ENCODE peak calls at places on chromosomes 5 and 9, in four cellular contexts. P is right atrium auricular region, U is NB4, D is coronary artery. J is an unnamed sample.
A peak's percentile ranks its signal among the peaks of the same experiment; 100 is the strongest.

GRCh38 chr5:56085205-56085604 is 90.4 kb upstream of the IL6ST start:
- DNase-seq in U (no peak), D (no peak), P (no peak), J (no peak)

GRCh38 chr9:79287881-79288280 is 283.9 kb upstream of the TLE4 start:
- DNase-seq in D (no peak), U (no peak), P (no peak), J (no peak)

GRCh38 chr9:116208417-116209232 is 55.0 kb downstream of the PAPPA start:
- DNase-seq in U (no peak), D (no peak), P (no peak), J (no peak)

GRCh38 chr9:69476797-69477196 is 151.8 kb downstream of the ENTREP1 start:
- DNase-seq in P (no peak), D (no peak), U (no peak), J (no peak)

GRCh38 chr5:154386952-154387629 is 58.7 kb upstream of the SAP30L start:
- DNase-seq in P (no peak), U (no peak), D (no peak), J (no peak)

GRCh38 chr9:134458111-134458845 is 132.0 kb downstream of the RXRA start:
- DNase-seq in U (no peak), P (peak; percentile 83), D (no peak), J (no peak)

GRCh38 chr9:112421771-112422222 is 41.9 kb downstream of the HSDL2 start:
- DNase-seq in D (no peak), P (no peak), U (peak; percentile 17), J (no peak)

GRCh38 chr5:3590967-3591900 is 4.4 kb upstream of the IRX1 start:
- DNase-seq in D (no peak), P (no peak), U (no peak), J (no peak)

GRCh38 chr5:20833081-20833627 is 845.2 kb upstream of the CDH18 start:
- DNase-seq in U (no peak), D (no peak), P (no peak), J (no peak)

GRCh38 chr5:96829336-96829735 is 21.6 kb upstream of the ERAP1 start:
- DNase-seq in P (no peak), D (no peak), U (no peak), J (no peak)

GRCh38 chr9:135369401-135369800 is 110.2 kb upstream of the PPP1R26 start:
- DNase-seq in D (no peak), P (no peak), U (no peak), J (no peak)

GRCh38 chr9:69444791-69445190 is 119.8 kb downstream of the ENTREP1 start:
- DNase-seq in D (no peak), P (no peak), U (no peak), J (no peak)

GRCh38 chr5:148915224-148915803 is 88.9 kb downstream of the ADRB2 start:
- DNase-seq in D (no peak), P (no peak), U (no peak), J (no peak)

GRCh38 chr5:35545190-35545589 is 72.5 kb upstream of the SPEF2 start:
- DNase-seq in D (no peak), U (no peak), P (no peak), J (no peak)

GRCh38 chr5:148858547-148858946 is 32.1 kb downstream of the ADRB2 start:
- DNase-seq in D (no peak), U (no peak), P (no peak), J (no peak)

GRCh38 chr9:116435706-116436105 is 251.4 kb upstream of the TRIM32 start:
- DNase-seq in D (no peak), P (no peak), U (no peak), J (no peak)

GRCh38 chr9:122991370-122991830 is 42.1 kb upstream of the GPR21 start:
- DNase-seq in P (no peak), U (peak; percentile 50), D (no peak), J (peak; percentile 36)

GRCh38 chr9:129202613-129203555 is 24.8 kb upstream of the IER5L start:
- DNase-seq in D (peak; percentile 93), U (peak; percentile 65), P (peak; percentile 87), J (peak; percentile 93)

GRCh38 chr5:669111-669841 is 23.9 kb downstream of the TPPP start:
- DNase-seq in P (no peak), D (no peak), U (peak; percentile 27), J (peak; percentile 69)

GRCh38 chr9:135213566-135213965 is 126.1 kb downstream of the OLFM1 start:
- DNase-seq in U (no peak), P (no peak), D (no peak), J (no peak)

GRCh38 chr5:134524219-134524825 is 1.1 kb upstream of the JADE2 start:
- DNase-seq in D (peak; percentile 93), U (peak; percentile 92), P (peak; percentile 92), J (peak; percentile 81)

GRCh38 chr9:91421987-91422765 is 1.5 kb downstream of the NFIL3 start:
- DNase-seq in U (no peak), P (no peak), D (peak; percentile 74), J (peak; percentile 46)

GRCh38 chr9:76887003-76887821 is 18.7 kb downstream of the PRUNE2 start:
- DNase-seq in P (no peak), D (no peak), U (no peak), J (no peak)
- TF ChIP-seq CTCF in P (no peak), D (no peak), U (no peak), J (no peak)

DNA sequence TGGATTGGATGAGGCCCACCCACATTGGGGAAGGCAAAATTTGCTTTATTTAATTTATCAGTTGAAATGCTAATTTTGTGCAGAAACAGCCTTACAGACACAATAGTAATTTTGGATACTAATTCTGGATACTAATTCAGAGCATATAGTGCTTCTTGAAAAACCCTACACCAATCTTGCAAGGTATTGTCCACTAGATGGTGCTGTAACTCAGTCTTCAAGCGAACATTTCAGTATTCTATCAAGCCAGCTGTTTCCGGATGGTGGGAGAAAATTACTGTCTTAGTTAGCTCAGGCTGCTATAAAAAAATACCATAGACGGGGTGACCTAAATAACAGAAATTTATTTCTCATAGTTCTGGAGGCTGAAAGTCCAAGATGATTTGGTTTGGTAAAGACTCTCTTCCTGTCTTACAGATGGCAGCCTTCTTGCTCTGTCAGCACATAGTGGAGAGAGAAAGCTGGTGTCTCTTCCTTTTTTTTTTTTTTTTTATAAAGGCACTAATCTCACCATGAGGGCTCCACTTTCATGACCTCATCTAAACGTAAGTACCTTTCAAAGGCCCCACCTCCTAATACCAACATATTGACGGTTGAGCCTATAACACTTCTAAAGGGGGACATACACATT is 1306.5 kb upstream of the CDH9 start:
- DNase-seq in P (no peak), D (no peak), U (peak; percentile 75), J (peak; percentile 6)
- TF ChIP-seq CTCF in P (peak; percentile 53), D (no peak), U (peak; percentile 62), J (peak; percentile 64)

GRCh38 chr5:116361171-116361967 is 213.3 kb downstream of the SEMA6A start:
- DNase-seq in D (no peak), P (peak; percentile 68), U (no peak), J (no peak)
- TF ChIP-seq CTCF in D (no peak), P (peak; percentile 64), U (no peak), J (no peak)

DNA sequence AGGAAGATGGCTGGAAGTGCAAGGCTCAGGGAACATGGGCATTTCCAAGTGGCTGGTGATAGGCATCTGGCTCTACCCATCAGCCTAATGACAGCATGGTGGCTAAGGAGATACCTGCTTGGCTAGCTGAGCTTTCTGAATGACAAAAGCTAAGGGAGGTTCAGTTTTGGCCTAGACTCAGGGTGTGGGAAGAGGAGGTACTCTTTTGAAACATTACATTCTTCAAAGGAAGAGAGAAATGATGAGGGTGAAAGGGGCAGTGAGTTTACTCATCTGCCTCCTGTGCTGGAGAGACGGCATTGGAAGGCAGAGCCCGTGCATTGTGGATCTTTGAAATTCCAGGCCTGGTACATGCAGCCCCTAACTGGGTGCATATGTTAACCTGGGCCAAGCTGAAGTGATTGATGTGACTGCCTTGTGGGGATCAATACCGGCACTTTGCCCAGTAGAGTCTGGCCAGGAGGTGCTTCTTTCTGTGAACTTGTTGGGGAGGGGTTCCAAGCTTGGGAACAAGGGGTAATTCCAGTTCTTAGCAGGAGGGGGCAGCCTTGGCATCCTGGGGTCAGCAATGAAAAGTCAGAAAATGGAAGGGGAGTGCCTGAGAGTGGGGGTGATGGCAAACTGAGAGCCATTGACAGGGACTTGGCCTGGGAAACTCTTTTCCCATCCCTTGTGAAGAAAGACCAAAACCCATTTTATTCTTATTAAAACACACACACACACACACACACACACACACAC is 108.6 kb downstream of the ACER2 start:
- DNase-seq in U (peak; percentile 54), D (no peak), P (no peak), J (no peak)
- TF ChIP-seq CTCF in U (peak; percentile 78), D (no peak), P (no peak), J (peak; percentile 55)

GRCh38 chr9:137685035-137685885 is 66.5 kb downstream of the EHMT1 start:
- DNase-seq in D (no peak), U (no peak), P (no peak), J (no peak)
- TF ChIP-seq CTCF in D (no peak), U (no peak), P (no peak), J (no peak)

GRCh38 chr5:62785588-62785987 is 207.0 kb downstream of the LRRC70 start:
- DNase-seq in U (no peak), D (no peak), P (no peak), J (no peak)
- TF ChIP-seq CTCF in U (no peak), D (no peak), P (no peak), J (no peak)

GRCh38 chr5:169100735-169101075 is 200.2 kb downstream of the SLIT3 start:
- DNase-seq in D (no peak), P (no peak), U (no peak), J (no peak)
- TF ChIP-seq CTCF in D (no peak), P (no peak), U (no peak), J (no peak)

GRCh38 chr5:32585446-32586250 is at the start of gene SUB1:
- DNase-seq in P (peak; percentile 94), D (peak; percentile 95), U (peak; percentile 97), J (peak; percentile 89)
- TF ChIP-seq CTCF in P (peak; percentile 24), D (no peak), U (no peak), J (peak; percentile 1)

GRCh38 chr9:2117527-2117926 is 102.4 kb downstream of the SMARCA2 start:
- DNase-seq in U (no peak), D (no peak), P (no peak), J (no peak)

GRCh38 chr9:2120926-2121689 is 106.0 kb downstream of the SMARCA2 start:
- DNase-seq in U (no peak), P (no peak), D (no peak), J (no peak)

GRCh38 chr9:2119490-2120046 is 104.4 kb downstream of the SMARCA2 start:
- DNase-seq in P (no peak), D (peak; percentile 79), U (no peak), J (no peak)

DNA sequence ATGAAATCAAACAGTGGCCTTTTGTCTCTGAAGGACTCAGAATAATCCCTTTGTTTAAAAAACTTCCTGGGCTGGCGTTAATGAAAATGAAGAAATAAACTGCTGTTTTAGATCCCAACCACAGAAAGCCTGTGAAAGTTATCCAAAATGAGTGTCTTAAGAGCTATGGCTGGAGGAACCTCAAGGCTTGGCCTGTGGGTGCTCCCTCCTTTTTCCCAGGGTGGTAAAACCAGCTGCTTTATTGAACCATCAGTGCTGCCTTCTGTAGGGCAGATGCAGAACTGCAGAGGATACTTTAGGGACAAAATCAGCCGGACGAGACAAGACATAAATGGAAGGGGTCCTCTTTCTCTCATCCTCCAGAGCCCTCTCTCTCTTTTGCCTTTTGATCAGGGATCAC is 100.9 kb downstream of the SMARCA2 start:
- DNase-seq in P (no peak), D (no peak), U (peak; percentile 59), J (no peak)
- TF ChIP-seq CTCF in P (peak; percentile 43), D (no peak), U (peak; percentile 91), J (peak; percentile 44)